ENCODE peak calls at places on chromosomes 2 and 18, in five cellular contexts. One of them, this sample, is unnamed.

GRCh38 chr2:20992201-20992711 is 51.6 kb downstream of the APOB start:
- DNase-seq in NCI-H510A: no peak
- DNase-seq in epithelial cell of esophagus: peak
- DNase-seq in HAP-1: no peak
- DNase-seq in NCI-H2029 treated with DMSO at 0.1 percent for 48 hours: no peak
- DNase-seq in this sample: peak

GRCh38 chr2:155010925-155011324 is 312.4 kb downstream of the KCNJ3 start:
- DNase-seq in NCI-H2029 treated with DMSO at 0.1 percent for 48 hours: no peak
- DNase-seq in HAP-1: no peak
- DNase-seq in epithelial cell of esophagus: peak
- DNase-seq in NCI-H510A: no peak
- DNase-seq in this sample: no peak

GRCh38 chr2:112138143-112139032 is at the start of gene FBLN7:
- DNase-seq in NCI-H2029 treated with DMSO at 0.1 percent for 48 hours: no peak
- DNase-seq in HAP-1: no peak
- DNase-seq in epithelial cell of esophagus: peak
- DNase-seq in NCI-H510A: peak
- DNase-seq in this sample: no peak

GRCh38 chr2:131112477-131113027 is 7.4 kb downstream of the PLEKHB2 start:
- DNase-seq in epithelial cell of esophagus: no peak
- DNase-seq in NCI-H510A: no peak
- DNase-seq in NCI-H2029 treated with DMSO at 0.1 percent for 48 hours: no peak
- DNase-seq in HAP-1: no peak
- DNase-seq in this sample: peak

GRCh38 chr2:5696351-5696740 is 4.2 kb downstream of the SOX11 start:
- DNase-seq in NCI-H2029 treated with DMSO at 0.1 percent for 48 hours: no peak
- DNase-seq in NCI-H510A: no peak
- DNase-seq in epithelial cell of esophagus: no peak
- DNase-seq in HAP-1: no peak
- DNase-seq in this sample: no peak

GRCh38 chr2:215421859-215422461 is 13.9 kb downstream of the FN1 start:
- DNase-seq in HAP-1: no peak
- DNase-seq in NCI-H510A: no peak
- DNase-seq in NCI-H2029 treated with DMSO at 0.1 percent for 48 hours: no peak
- DNase-seq in epithelial cell of esophagus: no peak
- DNase-seq in this sample: no peak

GRCh38 chr2:101883860-101884259 is 107.9 kb upstream of the IL1R2 start:
- DNase-seq in epithelial cell of esophagus: peak
- DNase-seq in NCI-H510A: no peak
- DNase-seq in HAP-1: peak
- DNase-seq in NCI-H2029 treated with DMSO at 0.1 percent for 48 hours: peak
- DNase-seq in this sample: peak

GRCh38 chr18:58386780-58387179 is 242.1 kb downstream of the ALPK2 start:
- DNase-seq in NCI-H510A: no peak
- DNase-seq in HAP-1: no peak
- DNase-seq in NCI-H2029 treated with DMSO at 0.1 percent for 48 hours: no peak
- DNase-seq in epithelial cell of esophagus: no peak
- DNase-seq in this sample: no peak

GRCh38 chr2:100767224-100767653 is 52.7 kb upstream of the NPAS2 start:
- DNase-seq in HAP-1: no peak
- DNase-seq in NCI-H2029 treated with DMSO at 0.1 percent for 48 hours: no peak
- DNase-seq in epithelial cell of esophagus: peak
- DNase-seq in NCI-H510A: no peak
- DNase-seq in this sample: peak

GRCh38 chr2:69216535-69217332 is 170.3 kb downstream of the GFPT1 start:
- DNase-seq in NCI-H510A: no peak
- DNase-seq in epithelial cell of esophagus: no peak
- DNase-seq in NCI-H2029 treated with DMSO at 0.1 percent for 48 hours: no peak
- DNase-seq in HAP-1: no peak
- DNase-seq in this sample: no peak

GRCh38 chr18:76347341-76347740 is 147.7 kb downstream of the ZNF516 start:
- DNase-seq in HAP-1: no peak
- DNase-seq in epithelial cell of esophagus: no peak
- DNase-seq in NCI-H2029 treated with DMSO at 0.1 percent for 48 hours: no peak
- DNase-seq in NCI-H510A: no peak
- DNase-seq in this sample: no peak

GRCh38 chr2:112566104-112566503 is 18.3 kb upstream of the CHCHD5 start:
- DNase-seq in HAP-1: no peak
- DNase-seq in epithelial cell of esophagus: no peak
- DNase-seq in NCI-H510A: no peak
- DNase-seq in NCI-H2029 treated with DMSO at 0.1 percent for 48 hours: no peak
- DNase-seq in this sample: peak

GRCh38 chr2:134772493-134773169 is 53.8 kb upstream of the TMEM163 start:
- DNase-seq in NCI-H2029 treated with DMSO at 0.1 percent for 48 hours: no peak
- DNase-seq in epithelial cell of esophagus: peak
- DNase-seq in HAP-1: no peak
- DNase-seq in NCI-H510A: no peak
- DNase-seq in this sample: no peak

GRCh38 chr18:75207298-75208054 is 1.5 kb downstream of the PTGR3 start:
- DNase-seq in HAP-1: peak
- DNase-seq in NCI-H2029 treated with DMSO at 0.1 percent for 48 hours: peak
- DNase-seq in epithelial cell of esophagus: peak
- DNase-seq in NCI-H510A: peak
- DNase-seq in this sample: peak

GRCh38 chr2:128381001-128381938 is 62.6 kb upstream of the HS6ST1 start:
- DNase-seq in epithelial cell of esophagus: no peak
- DNase-seq in HAP-1: peak
- DNase-seq in NCI-H2029 treated with DMSO at 0.1 percent for 48 hours: no peak
- DNase-seq in NCI-H510A: no peak
- DNase-seq in this sample: no peak

GRCh38 chr18:74624491-74624890 is 26.8 kb downstream of the ZNF407 start:
- DNase-seq in HAP-1: no peak
- DNase-seq in NCI-H2029 treated with DMSO at 0.1 percent for 48 hours: no peak
- DNase-seq in epithelial cell of esophagus: no peak
- DNase-seq in NCI-H510A: no peak
- DNase-seq in this sample: no peak

GRCh38 chr2:182301093-182301492 is 125.7 kb downstream of the PDE1A start:
- DNase-seq in NCI-H2029 treated with DMSO at 0.1 percent for 48 hours: no peak
- DNase-seq in HAP-1: no peak
- DNase-seq in epithelial cell of esophagus: peak
- DNase-seq in NCI-H510A: no peak
- DNase-seq in this sample: peak

GRCh38 chr2:171523969-171524401 is 1.7 kb downstream of the CYBRD1 start:
- DNase-seq in NCI-H510A: no peak
- DNase-seq in NCI-H2029 treated with DMSO at 0.1 percent for 48 hours: no peak
- DNase-seq in HAP-1: peak
- DNase-seq in epithelial cell of esophagus: peak
- DNase-seq in this sample: peak